ENCODE peak calls at places on chromosomes 1 and 21, in six cellular contexts. X, R, P, H, S and L are unnamed samples. For H3K4me1, the result is how much of the 10 kb centered on the place peaks cover.

GRCh38 chr21:29104239-29104708 is 26.2 kb upstream of the MAP3K7CL start:
- DNase-seq in X (no peak), R (no peak), P (no peak), H (no peak), S (no peak), L (no peak)

GRCh38 chr1:67618285-67619018 is 66.5 kb upstream of the GADD45A start:
- DNase-seq in X (peak), R (no peak), P (peak), H (peak), S (no peak), L (peak)

GRCh38 chr1:150564051-150564991 is 15.1 kb downstream of the MCL1 start:
- DNase-seq in X (no peak), R (no peak), P (no peak), H (peak), S (no peak), L (no peak)

GRCh38 chr1:52288286-52288685 is 77.7 kb downstream of the CC2D1B start:
- DNase-seq in X (no peak), R (no peak), P (peak), H (no peak), S (peak), L (no peak)

GRCh38 chr1:8347635-8348034 is 29.7 kb downstream of the SLC45A1 start:
- DNase-seq in X (no peak), R (no peak), P (no peak), H (no peak), S (no peak), L (no peak)

GRCh38 chr1:95287078-95287477 is 53.1 kb downstream of the RWDD3 start:
- DNase-seq in X (no peak), R (peak), P (peak), H (no peak), S (no peak), L (no peak)

GRCh38 chr1:6041432-6042062 is 4.1 kb upstream of the KCNAB2 start:
- DNase-seq in X (no peak), R (peak), P (peak), H (no peak), S (no peak), L (no peak)

GRCh38 chr1:162218975-162219374 is 149.5 kb downstream of the NOS1AP start:
- DNase-seq in X (no peak), R (peak), P (peak), H (no peak), S (peak), L (no peak)

GRCh38 chr1:60924165-60924564 is 158.2 kb upstream of the NFIA start:
- DNase-seq in X (no peak), R (no peak), P (no peak), H (no peak), S (no peak), L (no peak)

GRCh38 chr21:41703857-41704501 is 62.9 kb downstream of the RIPK4 start:
- DNase-seq in X (no peak), R (no peak), P (peak), H (peak), S (peak), L (no peak)

GRCh38 chr1:217896490-217896889 is 265.3 kb downstream of the SPATA17 start:
- DNase-seq in X (no peak), R (no peak), P (peak), H (no peak), S (no peak), L (no peak)

GRCh38 chr1:32242341-32242851 is 4.6 kb upstream of the FAM167B start:
- DNase-seq in X (no peak), R (peak), P (no peak), H (no peak), S (no peak), L (no peak)

GRCh38 chr1:32239790-32240139 is 7.3 kb upstream of the FAM167B start:
- DNase-seq in X (no peak), R (peak), P (no peak), H (peak), S (no peak), L (no peak)

GRCh38 chr1:32239335-32239734 is 7.7 kb upstream of the FAM167B start:
- DNase-seq in X (no peak), R (no peak), P (no peak), H (no peak), S (no peak), L (no peak)

GRCh38 chr1:32240140-32240951 is 6.7 kb upstream of the FAM167B start:
- DNase-seq in X (peak), R (peak), P (peak), H (peak), S (peak), L (peak)

GRCh38 chr1:32241011-32241763 is 5.8 kb upstream of the FAM167B start:
- DNase-seq in X (peak), R (peak), P (peak), H (peak), S (peak), L (peak)
- H3K4me3 ChIP-seq in X (peak), R (peak), P (peak), H (peak), S (peak), L (peak)

GRCh38 chr1:215768303-215768702 is 201.2 kb downstream of the KCTD3 start:
- DNase-seq in X (no peak), R (no peak), P (no peak), H (no peak), S (no peak), L (no peak)
- H3K27ac ChIP-seq in X (no peak), R (no peak), P (no peak), H (no peak), S (no peak), L (no peak)

GRCh38 chr1:41802532-41803501 is 115.9 kb downstream of the HIVEP3 start:
- DNase-seq in X (no peak), R (no peak), P (peak), H (peak), S (no peak), L (no peak)

GRCh38 chr1:41799723-41800122 is 119.0 kb downstream of the HIVEP3 start:
- DNase-seq in X (no peak), R (no peak), P (peak), H (no peak), S (no peak), L (no peak)

GRCh38 chr1:41795205-41795762 is 123.4 kb downstream of the HIVEP3 start:
- DNase-seq in X (no peak), R (peak), P (peak), H (no peak), S (no peak), L (no peak)

GRCh38 chr1:41800237-41800902 is 118.4 kb downstream of the HIVEP3 start:
- DNase-seq in X (no peak), R (no peak), P (no peak), H (no peak), S (no peak), L (no peak)

GRCh38 chr1:41799205-41799604 is 119.5 kb downstream of the HIVEP3 start:
- DNase-seq in X (no peak), R (no peak), P (no peak), H (no peak), S (no peak), L (no peak)
- H3K4me1 ChIP-seq in X (under half), R (under half), P (under half), H (under half), S (under half), L (under half)

GRCh38 chr1:54272772-54273091 is 72.8 kb downstream of the MRPL37 start:
- DNase-seq in X (no peak), R (no peak), P (no peak), H (no peak), S (no peak), L (no peak)
- H3K4me3 ChIP-seq in X (peak), R (no peak), P (no peak), H (no peak), S (no peak), L (no peak)

DNA sequence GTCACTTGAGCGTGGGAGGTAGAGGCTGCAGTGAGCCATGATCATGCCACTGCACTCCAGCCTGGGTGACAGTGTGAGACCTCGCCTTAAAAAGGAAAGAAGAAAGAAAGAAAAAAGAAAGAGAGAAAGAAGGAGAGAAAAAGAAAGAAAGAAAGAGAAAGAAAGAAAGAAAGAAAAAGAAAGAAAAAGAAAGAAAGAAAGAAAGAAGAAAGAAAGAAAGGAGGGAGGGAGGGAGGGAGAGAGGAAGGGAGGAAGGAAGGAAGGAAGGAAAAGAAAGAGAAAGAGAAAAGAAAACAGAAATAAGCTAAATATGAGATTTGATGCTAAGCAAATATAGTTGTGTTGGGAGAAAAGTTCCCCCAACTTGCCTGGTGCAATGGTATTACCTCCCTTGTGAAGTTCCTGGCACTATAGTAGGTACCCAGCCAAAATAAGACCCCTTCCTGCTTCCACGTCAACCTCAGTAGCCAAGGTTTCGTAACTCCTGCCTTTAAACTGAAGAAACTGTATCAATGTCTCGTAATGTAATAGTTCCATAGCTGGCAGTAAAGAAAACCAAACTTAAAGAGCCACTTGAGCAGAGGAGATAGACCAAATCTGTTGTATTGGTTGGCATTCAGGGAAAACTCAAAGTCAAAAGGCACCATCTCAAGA is 88.1 kb upstream of the HNRNPU start:
- DNase-seq in X (no peak), R (no peak), P (no peak), H (no peak), S (no peak), L (no peak)
- H3K27ac ChIP-seq in X (no peak), R (peak), P (no peak), H (peak), S (no peak), L (no peak)

GRCh38 chr1:203325004-203325417 is 19.7 kb downstream of the BTG2 start:
- DNase-seq in X (no peak), R (no peak), P (no peak), H (peak), S (no peak), L (no peak)

GRCh38 chr1:203325418-203326091 is 20.2 kb downstream of the BTG2 start:
- DNase-seq in X (no peak), R (no peak), P (no peak), H (peak), S (no peak), L (no peak)

GRCh38 chr1:203322480-203323179 is 17.3 kb downstream of the BTG2 start:
- DNase-seq in X (no peak), R (no peak), P (no peak), H (peak), S (no peak), L (no peak)

GRCh38 chr1:203323587-203323986 is 18.3 kb downstream of the BTG2 start:
- DNase-seq in X (no peak), R (no peak), P (no peak), H (peak), S (no peak), L (no peak)

GRCh38 chr1:203324103-203325003 is 19.0 kb downstream of the BTG2 start:
- DNase-seq in X (no peak), R (no peak), P (no peak), H (peak), S (no peak), L (no peak)
- H3K4me1 ChIP-seq in X (under half), R (under half), P (under half), H (half or more), S (under half), L (under half)